ENCODE peak calls at places on chromosomes 7 and 10, in nine cellular contexts. O is activated naive CD8-positive, alpha-beta T cell treated with anti-CD3 and anti-CD28 coated beads for 36 hours; R is astrocyte of the spinal cord; E is DMS 273 treated with DMSO at 0.1 percent for 48 hours; W is cardiac muscle cell; S is posterior vena cava; C is heart left ventricle; M is GM03348; D is stimulated activated CD4-positive, alpha-beta T cell treated with anti-CD3 and anti-CD28 coated beads, Interleukin-4, amount 100 ng/mL, for 24 hours. P is an unnamed sample.

GRCh38 chr10:47415520-47416304 is 31.6 kb upstream of the ZNF488 start:
- DNase-seq in O (no peak), R (no peak), E (no peak), W (no peak), S (no peak), C (no peak), M (no peak), D (no peak), P (no peak)

GRCh38 chr10:80596391-80597257 is 58.9 kb downstream of the SH2D4B start:
- DNase-seq in O (peak; percentile 8), R (peak; percentile 35), E (no peak), W (peak; percentile 69), S (no peak), C (no peak), M (peak; percentile 70), D (peak; percentile 23), P (peak; percentile 58)

GRCh38 chr7:86908948-86909347 is 150.5 kb downstream of the ELAPOR2 start:
- DNase-seq in O (no peak), R (peak; percentile 5), E (no peak), W (peak; percentile 28), S (no peak), C (no peak), M (peak; percentile 7), D (no peak), P (peak; percentile 3)

GRCh38 chr7:100033526-100033925 is 16.0 kb upstream of the ZSCAN21 start:
- DNase-seq in O (no peak), R (no peak), E (no peak), W (no peak), S (no peak), C (no peak), M (no peak), D (no peak), P (no peak)

GRCh38 chr10:101130984-101131961 is at the start of gene TLX1:
- DNase-seq in O (no peak), R (no peak), E (peak; percentile 5), W (no peak), S (peak; percentile 79), C (no peak), M (no peak), D (no peak), P (no peak)

GRCh38 chr7:22633954-22634474 is 93.0 kb upstream of the IL6 start:
- DNase-seq in O (no peak), R (no peak), E (no peak), W (peak; percentile 25), S (no peak), C (no peak), M (no peak), D (no peak), P (no peak)

GRCh38 chr10:99620713-99621453 is 644 bp upstream of the SLC25A28 start:
- DNase-seq in O (peak; percentile 93), R (peak; percentile 97), E (peak; percentile 72), W (peak; percentile 97), S (peak; percentile 98), C (peak; percentile 96), M (peak; percentile 95), D (peak; percentile 91), P (peak; percentile 94)

GRCh38 chr7:128215739-128216138 is 25.3 kb upstream of the LEP start:
- DNase-seq in O (no peak), R (peak; percentile 28), E (no peak), W (peak; percentile 85), S (no peak), C (no peak), M (peak; percentile 70), D (no peak), P (peak; percentile 29)

GRCh38 chr7:47758546-47758945 is 176.6 kb upstream of the TNS3 start:
- DNase-seq in O (no peak), R (peak; percentile 33), E (no peak), W (no peak), S (no peak), C (no peak), M (peak; percentile 37), D (no peak), P (peak; percentile 66)

GRCh38 chr10:116097239-116097751 is 175.7 kb downstream of the GFRA1 start:
- DNase-seq in O (no peak), R (no peak), E (peak; percentile 5), W (no peak), S (no peak), C (no peak), M (no peak), D (no peak), P (no peak)

GRCh38 chr10:45374451-45375052 is 536 bp downstream of the ALOX5 start:
- DNase-seq in O (no peak), R (no peak), E (no peak), W (no peak), S (peak; percentile 70), C (no peak), M (no peak), D (no peak), P (no peak)

GRCh38 chr10:132149261-132149660 is 37.5 kb upstream of the DPYSL4 start:
- DNase-seq in O (no peak), R (no peak), E (no peak), W (no peak), S (no peak), C (no peak), M (no peak), D (no peak), P (no peak)

GRCh38 chr7:901041-901387 is 24.7 kb downstream of the GET4 start:
- DNase-seq in O (no peak), R (no peak), E (no peak), W (no peak), S (no peak), C (no peak), M (no peak), D (no peak), P (no peak)

GRCh38 chr10:107544706-107545520 is 380.4 kb upstream of the SORCS1 start:
- DNase-seq in O (no peak), R (no peak), E (no peak), W (no peak), S (no peak), C (no peak), M (peak; percentile 9), D (no peak), P (peak; percentile 5)

P was measured in iris pigment epithelial cell.